ENCODE peak calls at places on chromosomes 11 and 22, in six cellular contexts. R is adrenal gland, F is Peyer's patch, Z is endodermal cell, W is right atrium auricular region, K is gastrocnemius medialis. I is an unnamed sample. For H3K36me3, the result is how much of the 10 kb centered on the place peaks cover.

GRCh38 chr22:43057641-43058040 is 31.6 kb downstream of the TTLL1 start:
- DNase-seq in R (no peak), F (no peak), Z (no peak), W (no peak), K (no peak), I (no peak)

GRCh38 chr22:38398609-38399401 is 56.2 kb downstream of the KCNJ4 start:
- DNase-seq in R (peak), F (peak), Z (peak), W (peak), K (peak), I (peak)

GRCh38 chr22:40597541-40598453 is 38.7 kb downstream of the MRTFA start:
- DNase-seq in R (no peak), F (no peak), Z (no peak), W (no peak), K (no peak), I (no peak)

GRCh38 chr22:30195245-30196140 is 51.1 kb downstream of the LIF start:
- DNase-seq in R (no peak), F (no peak), Z (no peak), W (no peak), K (no peak), I (no peak)

GRCh38 chr11:3368199-3368598 is 10.7 kb downstream of the ZNF195 start:
- DNase-seq in R (no peak), F (no peak), Z (no peak), W (no peak), K (no peak), I (no peak)

GRCh38 chr11:27183672-27184457 is 143.2 kb downstream of the BBOX1 start:
- DNase-seq in R (peak), F (no peak), Z (peak), W (no peak), K (no peak), I (no peak)

GRCh38 chr22:47045691-47046410 is 283.4 kb downstream of the TBC1D22A start:
- DNase-seq in R (no peak), F (peak), Z (no peak), W (no peak), K (no peak), I (peak)

GRCh38 chr11:74485868-74486267 is 7.7 kb downstream of the LIPT2 start:
- DNase-seq in R (no peak), F (no peak), Z (no peak), W (no peak), K (no peak), I (no peak)

GRCh38 chr11:95365346-95365745 is 134.3 kb upstream of the SESN3 start:
- DNase-seq in R (no peak), F (no peak), Z (no peak), W (no peak), K (no peak), I (no peak)

GRCh38 chr11:112004389-112004788 is 20.8 kb upstream of the DLAT start:
- DNase-seq in R (no peak), F (no peak), Z (peak), W (no peak), K (no peak), I (no peak)

GRCh38 chr11:118621071-118621815 is 13.8 kb downstream of the PHLDB1 start:
- DNase-seq in R (peak), F (peak), Z (peak), W (peak), K (peak), I (peak)

GRCh38 chr11:11998091-11998781 is 10.2 kb downstream of the DKK3 start:
- DNase-seq in R (peak), F (no peak), Z (no peak), W (no peak), K (no peak), I (no peak)
- H3K36me3 ChIP-seq in R (under half), F (under half), Z (under half), W (half or more), K (under half), I (under half)

GRCh38 chr22:20066617-20067383 is 13.2 kb upstream of the DGCR8 start:
- DNase-seq in R (no peak), F (peak), Z (no peak), W (no peak), K (no peak), I (no peak)

GRCh38 chr22:20064545-20065262 is 15.3 kb upstream of the DGCR8 start:
- DNase-seq in R (no peak), F (peak), Z (no peak), W (no peak), K (no peak), I (no peak)

GRCh38 chr22:20064140-20064480 is 15.9 kb upstream of the DGCR8 start:
- DNase-seq in R (no peak), F (peak), Z (no peak), W (no peak), K (no peak), I (no peak)

GRCh38 chr22:20063271-20064139 is 16.5 kb upstream of the DGCR8 start:
- DNase-seq in R (no peak), F (peak), Z (no peak), W (no peak), K (peak), I (no peak)

DNA sequence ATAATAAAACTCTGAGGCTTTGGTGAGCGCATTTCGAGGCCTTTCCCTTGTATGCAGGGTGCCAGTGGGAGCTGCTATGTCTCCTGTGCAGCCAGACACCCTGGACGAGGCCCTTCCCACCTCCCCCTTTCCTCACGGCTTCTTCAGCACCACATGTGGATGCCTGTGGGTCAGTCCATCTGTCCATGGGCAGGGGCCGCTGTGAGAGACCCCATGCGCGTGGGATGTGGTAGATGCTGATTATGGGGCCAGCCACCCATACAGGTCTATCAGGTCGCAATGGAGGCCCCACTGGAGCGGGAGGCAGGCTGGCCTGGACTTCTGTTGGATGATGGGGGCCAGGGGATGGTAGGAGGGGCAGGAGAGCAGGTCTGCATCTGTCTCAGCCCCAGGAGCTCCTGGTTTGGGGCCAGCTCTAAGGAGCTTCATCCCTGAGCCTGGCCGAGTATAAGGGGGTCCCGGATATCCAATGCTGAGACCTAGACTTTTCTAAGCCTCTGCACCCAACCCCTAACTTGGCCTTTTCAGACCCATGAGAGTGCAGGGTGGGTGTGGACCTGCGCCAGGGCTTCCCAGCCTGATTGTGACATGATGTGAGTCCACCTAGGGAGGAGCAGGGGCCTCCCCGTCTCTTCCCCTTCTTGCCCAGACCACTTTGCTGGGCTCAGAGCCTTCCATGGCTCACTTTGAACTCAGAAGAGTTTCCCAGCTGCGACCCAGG is 14.0 kb upstream of the DGCR8 start:
- DNase-seq in R (no peak), F (peak), Z (no peak), W (no peak), K (no peak), I (no peak)
- H3K36me3 ChIP-seq in R (under half), F (under half), Z (under half), W (under half), K (under half), I (under half)

DNA sequence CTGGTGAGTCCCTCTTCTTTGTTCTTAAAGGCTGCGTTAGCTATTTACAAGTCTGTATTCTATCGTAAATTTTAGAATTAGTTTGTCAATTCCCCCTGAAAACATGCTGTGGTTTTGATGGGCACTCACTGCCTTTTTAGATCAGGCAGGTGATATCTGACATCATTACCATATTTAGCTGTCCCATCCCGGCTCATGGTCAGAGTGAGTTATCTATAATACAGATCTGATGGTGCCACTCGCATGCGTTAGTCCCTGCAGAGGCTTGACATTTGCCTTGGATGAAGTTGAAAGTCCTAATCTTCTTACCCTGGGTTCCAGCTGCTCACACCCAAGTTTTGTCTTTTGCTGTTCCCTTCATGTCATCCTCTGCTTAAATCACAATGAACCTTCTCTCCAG is 150.5 kb upstream of the NARS2 start:
- DNase-seq in R (no peak), F (no peak), Z (no peak), W (no peak), K (no peak), I (no peak)
- H3K36me3 ChIP-seq in R (under half), F (under half), Z (under half), W (under half), K (under half), I (under half)

GRCh38 chr11:36374726-36375125 is 78.6 kb downstream of the PRR5L start:
- DNase-seq in R (no peak), F (no peak), Z (no peak), W (no peak), K (no peak), I (no peak)

GRCh38 chr11:36373040-36374010 is 77.2 kb downstream of the PRR5L start:
- DNase-seq in R (no peak), F (no peak), Z (no peak), W (no peak), K (no peak), I (no peak)

GRCh38 chr11:36376888-36377758 is 81.0 kb downstream of the PRR5L start:
- DNase-seq in R (peak), F (peak), Z (peak), W (no peak), K (peak), I (peak)

GRCh38 chr11:36376315-36376887 is 80.3 kb downstream of the PRR5L start:
- DNase-seq in R (peak), F (peak), Z (peak), W (no peak), K (no peak), I (peak)

GRCh38 chr11:36375348-36376314 is 79.5 kb downstream of the PRR5L start:
- DNase-seq in R (no peak), F (no peak), Z (peak), W (no peak), K (no peak), I (peak)
- H3K36me3 ChIP-seq in R (under half), F (under half), Z (under half), W (under half), K (under half), I (under half)

I was measured in mucosa of descending colon.